ENCODE peak calls at places on chromosomes 1 and 21, in five cellular contexts. One of them, this sample, is unnamed.

GRCh38 chr1:59768752-59769411 is 45.9 kb upstream of the HOOK1 start:
- DNase-seq in HFF-Myc: no peak
- DNase-seq in heart right ventricle: no peak
- DNase-seq in spleen: no peak
- DNase-seq in cardiac muscle cell: no peak
- DNase-seq in this sample: no peak

GRCh38 chr1:62962014-62962793 is 178.3 kb downstream of the ATG4C start:
- DNase-seq in HFF-Myc: no peak
- DNase-seq in heart right ventricle: no peak
- DNase-seq in spleen: no peak
- DNase-seq in cardiac muscle cell: no peak
- DNase-seq in this sample: no peak

GRCh38 chr1:47618830-47619229 is 181.0 kb downstream of the FOXD2 start:
- DNase-seq in HFF-Myc: no peak
- DNase-seq in heart right ventricle: no peak
- DNase-seq in spleen: no peak
- DNase-seq in cardiac muscle cell: peak; percentile 28
- DNase-seq in this sample: no peak

GRCh38 chr1:223129229-223129851 is 13.7 kb downstream of the TLR5 start:
- DNase-seq in HFF-Myc: no peak
- DNase-seq in heart right ventricle: peak; percentile 75
- DNase-seq in spleen: peak; percentile 95
- DNase-seq in cardiac muscle cell: peak; percentile 76
- DNase-seq in this sample: peak; percentile 83

GRCh38 chr1:245587435-245588105 is 432.8 kb downstream of the KIF26B start:
- DNase-seq in HFF-Myc: no peak
- DNase-seq in heart right ventricle: no peak
- DNase-seq in spleen: no peak
- DNase-seq in cardiac muscle cell: peak; percentile 24
- DNase-seq in this sample: no peak

GRCh38 chr1:24472527-24473251 is 29.9 kb upstream of the RCAN3 start:
- DNase-seq in HFF-Myc: no peak
- DNase-seq in heart right ventricle: no peak
- DNase-seq in spleen: no peak
- DNase-seq in cardiac muscle cell: no peak
- DNase-seq in this sample: peak; percentile 30

GRCh38 chr1:8667869-8668595 is 149.4 kb downstream of the RERE start:
- DNase-seq in HFF-Myc: no peak
- DNase-seq in heart right ventricle: no peak
- DNase-seq in spleen: no peak
- DNase-seq in cardiac muscle cell: peak; percentile 52
- DNase-seq in this sample: no peak

GRCh38 chr1:30650959-30651320 is 72.4 kb downstream of the MATN1 start:
- DNase-seq in HFF-Myc: no peak
- DNase-seq in heart right ventricle: no peak
- DNase-seq in spleen: no peak
- DNase-seq in cardiac muscle cell: no peak
- DNase-seq in this sample: no peak

GRCh38 chr1:48677306-48678287 is 99.1 kb downstream of the BEND5 start:
- DNase-seq in HFF-Myc: peak; percentile 3
- DNase-seq in heart right ventricle: peak; percentile 34
- DNase-seq in spleen: peak; percentile 85
- DNase-seq in cardiac muscle cell: peak; percentile 69
- DNase-seq in this sample: peak; percentile 40
- TF ChIP-seq CTCF in HFF-Myc: peak; percentile 78
- TF ChIP-seq CTCF in heart right ventricle: peak; percentile 41
- TF ChIP-seq CTCF in spleen: peak; percentile 27
- TF ChIP-seq CTCF in cardiac muscle cell: peak; percentile 74
- TF ChIP-seq CTCF in this sample: peak; percentile 83

DNA sequence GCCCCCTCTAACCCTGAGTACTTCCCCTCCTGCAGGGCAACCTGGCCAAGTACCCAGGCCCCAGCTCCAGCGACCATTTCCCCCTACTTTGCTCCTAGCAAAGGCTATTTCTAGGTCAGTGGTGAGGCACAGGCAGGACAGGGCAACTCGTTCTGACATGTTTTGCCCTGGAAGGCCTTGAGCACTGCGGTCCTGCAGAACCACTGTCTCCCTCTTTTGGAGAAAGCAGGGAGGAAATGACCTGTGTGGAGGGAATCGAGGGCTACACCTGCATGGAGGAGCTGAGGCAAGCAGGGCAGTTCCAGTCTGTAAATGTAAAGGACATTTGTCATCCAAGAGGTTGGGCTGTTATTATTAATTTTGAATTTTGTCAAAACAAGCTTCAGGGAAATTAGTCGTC is 99.1 kb downstream of the PPIAL4G start:
- DNase-seq in HFF-Myc: no peak
- DNase-seq in heart right ventricle: no peak
- DNase-seq in spleen: no peak
- DNase-seq in cardiac muscle cell: no peak
- DNase-seq in this sample: no peak
- TF ChIP-seq CTCF in HFF-Myc: no peak
- TF ChIP-seq CTCF in heart right ventricle: no peak
- TF ChIP-seq CTCF in spleen: no peak
- TF ChIP-seq CTCF in cardiac muscle cell: no peak
- TF ChIP-seq CTCF in this sample: no peak

GRCh38 chr1:2328676-2329455 is 62.5 kb downstream of the MORN1 start:
- DNase-seq in HFF-Myc: no peak
- DNase-seq in heart right ventricle: no peak
- DNase-seq in spleen: no peak
- DNase-seq in cardiac muscle cell: no peak
- DNase-seq in this sample: no peak

GRCh38 chr1:2323575-2323974 is 67.8 kb downstream of the MORN1 start:
- DNase-seq in HFF-Myc: no peak
- DNase-seq in heart right ventricle: no peak
- DNase-seq in spleen: no peak
- DNase-seq in cardiac muscle cell: no peak
- DNase-seq in this sample: no peak

GRCh38 chr1:2327841-2328240 is 63.5 kb downstream of the MORN1 start:
- DNase-seq in HFF-Myc: no peak
- DNase-seq in heart right ventricle: no peak
- DNase-seq in spleen: no peak
- DNase-seq in cardiac muscle cell: no peak
- DNase-seq in this sample: no peak

GRCh38 chr1:2324553-2325366 is 66.6 kb downstream of the MORN1 start:
- DNase-seq in HFF-Myc: no peak
- DNase-seq in heart right ventricle: no peak
- DNase-seq in spleen: no peak
- DNase-seq in cardiac muscle cell: no peak
- DNase-seq in this sample: no peak

DNA sequence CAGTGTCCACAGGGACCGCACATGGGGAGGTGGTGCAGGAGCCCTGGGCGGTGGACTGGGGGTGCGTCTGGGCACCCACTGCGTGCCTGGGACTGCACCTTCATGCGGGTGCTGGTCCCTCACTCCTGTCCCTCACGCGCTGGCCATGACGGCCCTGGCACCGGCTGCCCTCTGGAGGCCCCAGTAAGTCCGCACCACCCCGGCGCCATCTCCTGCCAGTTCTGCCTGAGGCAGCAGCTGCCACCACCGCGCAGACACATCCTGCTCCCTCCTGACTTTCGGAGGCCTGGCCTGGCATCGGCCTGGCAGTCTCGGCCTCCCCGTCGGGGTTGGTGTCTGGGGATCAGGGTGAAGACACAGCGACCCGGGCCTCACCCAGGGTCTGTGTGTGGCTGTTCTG is 64.8 kb downstream of the MORN1 start:
- DNase-seq in HFF-Myc: no peak
- DNase-seq in heart right ventricle: no peak
- DNase-seq in spleen: no peak
- DNase-seq in cardiac muscle cell: no peak
- DNase-seq in this sample: no peak
- TF ChIP-seq CTCF in HFF-Myc: no peak
- TF ChIP-seq CTCF in heart right ventricle: no peak
- TF ChIP-seq CTCF in spleen: no peak
- TF ChIP-seq CTCF in cardiac muscle cell: no peak
- TF ChIP-seq CTCF in this sample: no peak

GRCh38 chr1:90675161-90675847 is 41.8 kb downstream of the BARHL2 start:
- DNase-seq in HFF-Myc: no peak
- DNase-seq in heart right ventricle: no peak
- DNase-seq in spleen: no peak
- DNase-seq in cardiac muscle cell: no peak
- DNase-seq in this sample: no peak
- TF ChIP-seq CTCF in HFF-Myc: no peak
- TF ChIP-seq CTCF in heart right ventricle: no peak
- TF ChIP-seq CTCF in spleen: no peak
- TF ChIP-seq CTCF in cardiac muscle cell: no peak
- TF ChIP-seq CTCF in this sample: no peak

GRCh38 chr1:213389061-213389581 is 338.1 kb downstream of the RPS6KC1 start:
- DNase-seq in HFF-Myc: no peak
- DNase-seq in heart right ventricle: no peak
- DNase-seq in spleen: no peak
- DNase-seq in cardiac muscle cell: no peak
- DNase-seq in this sample: no peak
- TF ChIP-seq CTCF in HFF-Myc: no peak
- TF ChIP-seq CTCF in heart right ventricle: no peak
- TF ChIP-seq CTCF in spleen: no peak
- TF ChIP-seq CTCF in cardiac muscle cell: no peak
- TF ChIP-seq CTCF in this sample: no peak

GRCh38 chr21:42376338-42376982 is 10.1 kb upstream of the TFF1 start:
- DNase-seq in HFF-Myc: no peak
- DNase-seq in heart right ventricle: peak; percentile 14
- DNase-seq in spleen: peak; percentile 67
- DNase-seq in cardiac muscle cell: no peak
- DNase-seq in this sample: no peak
- TF ChIP-seq CTCF in HFF-Myc: no peak
- TF ChIP-seq CTCF in heart right ventricle: no peak
- TF ChIP-seq CTCF in spleen: peak; percentile 45
- TF ChIP-seq CTCF in cardiac muscle cell: no peak
- TF ChIP-seq CTCF in this sample: no peak

GRCh38 chr1:153659175-153659534 is 652 bp downstream of the SNAPIN start:
- DNase-seq in HFF-Myc: no peak
- DNase-seq in heart right ventricle: no peak
- DNase-seq in spleen: peak; percentile 50
- DNase-seq in cardiac muscle cell: no peak
- DNase-seq in this sample: no peak

GRCh38 chr1:153659656-153660055 is 1.2 kb downstream of the SNAPIN start:
- DNase-seq in HFF-Myc: no peak
- DNase-seq in heart right ventricle: no peak
- DNase-seq in spleen: no peak
- DNase-seq in cardiac muscle cell: no peak
- DNase-seq in this sample: no peak

GRCh38 chr1:153661111-153661708 is 2.7 kb downstream of the SNAPIN start:
- DNase-seq in HFF-Myc: no peak
- DNase-seq in heart right ventricle: no peak
- DNase-seq in spleen: no peak
- DNase-seq in cardiac muscle cell: no peak
- DNase-seq in this sample: no peak

GRCh38 chr1:153655333-153655732 is 3.2 kb upstream of the SNAPIN start:
- DNase-seq in HFF-Myc: no peak
- DNase-seq in heart right ventricle: no peak
- DNase-seq in spleen: no peak
- DNase-seq in cardiac muscle cell: no peak
- DNase-seq in this sample: no peak

DNA sequence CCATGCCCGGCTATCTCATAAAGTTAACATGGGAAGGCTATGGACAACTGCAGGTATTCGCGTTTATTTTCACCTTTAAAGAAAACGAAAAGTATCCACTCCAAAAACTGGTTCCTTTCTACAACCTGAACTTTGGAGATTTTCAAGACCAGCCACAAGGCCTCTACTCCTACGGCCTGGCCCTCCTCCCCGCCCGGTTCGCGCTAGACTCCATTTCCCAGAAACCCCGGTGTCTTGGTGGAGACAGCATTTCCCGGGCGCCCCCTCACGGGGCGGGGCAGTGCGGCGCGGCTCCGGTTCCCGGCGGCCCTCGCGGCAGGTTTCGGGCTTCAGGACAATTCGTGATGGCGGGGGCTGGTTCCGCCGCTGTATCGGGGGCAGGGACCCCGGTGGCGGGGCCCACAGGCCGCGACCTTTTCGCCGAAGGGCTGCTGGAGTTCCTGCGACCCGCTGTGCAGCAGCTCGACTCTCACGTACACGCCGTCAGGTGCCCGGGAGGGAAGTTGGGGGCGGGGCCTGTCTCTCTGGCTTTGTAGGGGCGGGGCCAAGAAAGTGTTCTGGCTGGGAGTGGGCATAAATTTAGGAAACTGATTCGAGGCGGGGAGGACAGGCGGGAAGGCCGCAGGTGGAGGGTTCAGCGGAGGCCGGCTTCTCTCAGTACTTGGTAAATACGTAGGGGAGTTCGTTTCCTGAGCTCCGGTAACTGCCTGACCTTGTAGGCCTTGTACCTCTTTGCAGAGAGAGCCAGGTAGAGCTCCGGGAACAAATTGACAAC is at the start of gene SNAPIN:
- DNase-seq in HFF-Myc: peak; percentile 36
- DNase-seq in heart right ventricle: peak; percentile 95
- DNase-seq in spleen: peak; percentile 98
- DNase-seq in cardiac muscle cell: peak; percentile 93
- DNase-seq in this sample: peak; percentile 75
- TF ChIP-seq CTCF in HFF-Myc: no peak
- TF ChIP-seq CTCF in heart right ventricle: no peak
- TF ChIP-seq CTCF in spleen: peak; percentile 22
- TF ChIP-seq CTCF in cardiac muscle cell: peak; percentile 21
- TF ChIP-seq CTCF in this sample: peak; percentile 22

GRCh38 chr1:52842643-52843310 is at the start of gene ZYG11A:
- DNase-seq in HFF-Myc: peak; percentile 21
- DNase-seq in heart right ventricle: peak; percentile 38
- DNase-seq in spleen: peak; percentile 82
- DNase-seq in cardiac muscle cell: peak; percentile 84
- DNase-seq in this sample: peak; percentile 53
- TF ChIP-seq CTCF in HFF-Myc: no peak
- TF ChIP-seq CTCF in heart right ventricle: no peak
- TF ChIP-seq CTCF in spleen: peak; percentile 20
- TF ChIP-seq CTCF in cardiac muscle cell: peak; percentile 25
- TF ChIP-seq CTCF in this sample: peak; percentile 47